ENCODE peak calls at places on chromosomes 11 and 22, in six cellular contexts. One of them, this sample, is unnamed.

GRCh38 chr11:47071871-47072270 is 104.8 kb downstream of the ARFGAP2 start:
- DNase-seq in activated CD4-positive, alpha-beta T cell treated with anti-CD3 and anti-CD28 coated beads for 48 hours: no peak
- DNase-seq in EL: no peak
- DNase-seq in A673: no peak
- DNase-seq in tibial nerve: peak
- DNase-seq in left ventricle myocardium superior: peak
- DNase-seq in this sample: no peak

GRCh38 chr22:46732041-46732379 is 6.0 kb downstream of the CERK start:
- DNase-seq in activated CD4-positive, alpha-beta T cell treated with anti-CD3 and anti-CD28 coated beads for 48 hours: no peak
- DNase-seq in EL: no peak
- DNase-seq in A673: no peak
- DNase-seq in tibial nerve: no peak
- DNase-seq in left ventricle myocardium superior: no peak
- DNase-seq in this sample: no peak

GRCh38 chr22:40635940-40636379 is 559 bp downstream of the MRTFA start:
- DNase-seq in activated CD4-positive, alpha-beta T cell treated with anti-CD3 and anti-CD28 coated beads for 48 hours: peak
- DNase-seq in EL: no peak
- DNase-seq in A673: no peak
- DNase-seq in tibial nerve: no peak
- DNase-seq in left ventricle myocardium superior: no peak
- DNase-seq in this sample: no peak

GRCh38 chr11:87039371-87039770 is 1.6 kb downstream of the TMEM135 start:
- DNase-seq in activated CD4-positive, alpha-beta T cell treated with anti-CD3 and anti-CD28 coated beads for 48 hours: no peak
- DNase-seq in EL: no peak
- DNase-seq in A673: no peak
- DNase-seq in tibial nerve: peak
- DNase-seq in left ventricle myocardium superior: no peak
- DNase-seq in this sample: no peak

GRCh38 chr11:111941963-111942362 is 4.8 kb downstream of the DIXDC1 start:
- DNase-seq in activated CD4-positive, alpha-beta T cell treated with anti-CD3 and anti-CD28 coated beads for 48 hours: no peak
- DNase-seq in EL: no peak
- DNase-seq in A673: no peak
- DNase-seq in tibial nerve: no peak
- DNase-seq in left ventricle myocardium superior: peak
- DNase-seq in this sample: peak

GRCh38 chr11:65066805-65067291 is 8.5 kb upstream of the NAALADL1 start:
- DNase-seq in activated CD4-positive, alpha-beta T cell treated with anti-CD3 and anti-CD28 coated beads for 48 hours: no peak
- DNase-seq in EL: no peak
- DNase-seq in A673: no peak
- DNase-seq in tibial nerve: no peak
- DNase-seq in left ventricle myocardium superior: no peak
- DNase-seq in this sample: no peak

GRCh38 chr11:30908272-30908671 is 322.1 kb upstream of the MPPED2 start:
- DNase-seq in activated CD4-positive, alpha-beta T cell treated with anti-CD3 and anti-CD28 coated beads for 48 hours: no peak
- DNase-seq in EL: no peak
- DNase-seq in A673: no peak
- DNase-seq in tibial nerve: no peak
- DNase-seq in left ventricle myocardium superior: no peak
- DNase-seq in this sample: no peak

GRCh38 chr11:69910519-69911309 is 91.5 kb upstream of the FGF3 start:
- DNase-seq in activated CD4-positive, alpha-beta T cell treated with anti-CD3 and anti-CD28 coated beads for 48 hours: no peak
- DNase-seq in EL: no peak
- DNase-seq in A673: no peak
- DNase-seq in tibial nerve: no peak
- DNase-seq in left ventricle myocardium superior: no peak
- DNase-seq in this sample: no peak

GRCh38 chr11:56967726-56968125 is 21.0 kb upstream of the OR5AK2 start:
- DNase-seq in activated CD4-positive, alpha-beta T cell treated with anti-CD3 and anti-CD28 coated beads for 48 hours: no peak
- DNase-seq in EL: no peak
- DNase-seq in A673: no peak
- DNase-seq in tibial nerve: no peak
- DNase-seq in left ventricle myocardium superior: no peak
- DNase-seq in this sample: no peak

GRCh38 chr22:21025763-21026755 is 6.3 kb downstream of the SLC7A4 start:
- DNase-seq in activated CD4-positive, alpha-beta T cell treated with anti-CD3 and anti-CD28 coated beads for 48 hours: no peak
- DNase-seq in EL: no peak
- DNase-seq in A673: no peak
- DNase-seq in tibial nerve: no peak
- DNase-seq in left ventricle myocardium superior: no peak
- DNase-seq in this sample: no peak

GRCh38 chr22:30245985-30246901 is at the start of gene LIF:
- DNase-seq in activated CD4-positive, alpha-beta T cell treated with anti-CD3 and anti-CD28 coated beads for 48 hours: peak
- DNase-seq in EL: peak
- DNase-seq in A673: peak
- DNase-seq in tibial nerve: no peak
- DNase-seq in left ventricle myocardium superior: no peak
- DNase-seq in this sample: peak

GRCh38 chr22:19571207-19571795 is 47.1 kb upstream of the CLDN5 start:
- DNase-seq in activated CD4-positive, alpha-beta T cell treated with anti-CD3 and anti-CD28 coated beads for 48 hours: no peak
- DNase-seq in EL: peak
- DNase-seq in A673: no peak
- DNase-seq in tibial nerve: no peak
- DNase-seq in left ventricle myocardium superior: no peak
- DNase-seq in this sample: no peak

GRCh38 chr22:46050916-46051614 is 74.1 kb upstream of the WNT7B start:
- DNase-seq in activated CD4-positive, alpha-beta T cell treated with anti-CD3 and anti-CD28 coated beads for 48 hours: no peak
- DNase-seq in EL: no peak
- DNase-seq in A673: no peak
- DNase-seq in tibial nerve: peak
- DNase-seq in left ventricle myocardium superior: peak
- DNase-seq in this sample: no peak

GRCh38 chr11:36672815-36673450 is 74.9 kb upstream of the RAG2 start:
- DNase-seq in activated CD4-positive, alpha-beta T cell treated with anti-CD3 and anti-CD28 coated beads for 48 hours: no peak
- DNase-seq in EL: peak
- DNase-seq in A673: peak
- DNase-seq in tibial nerve: no peak
- DNase-seq in left ventricle myocardium superior: no peak
- DNase-seq in this sample: peak

GRCh38 chr11:73203322-73203721 is 14.8 kb upstream of the P2RY2 start:
- DNase-seq in activated CD4-positive, alpha-beta T cell treated with anti-CD3 and anti-CD28 coated beads for 48 hours: no peak
- DNase-seq in EL: no peak
- DNase-seq in A673: no peak
- DNase-seq in tibial nerve: no peak
- DNase-seq in left ventricle myocardium superior: no peak
- DNase-seq in this sample: no peak

GRCh38 chr11:26928636-26929035 is 65.3 kb upstream of the FIBIN start:
- DNase-seq in activated CD4-positive, alpha-beta T cell treated with anti-CD3 and anti-CD28 coated beads for 48 hours: no peak
- DNase-seq in EL: no peak
- DNase-seq in A673: no peak
- DNase-seq in tibial nerve: no peak
- DNase-seq in left ventricle myocardium superior: no peak
- DNase-seq in this sample: no peak

GRCh38 chr11:12678991-12679390 is 4.8 kb downstream of the TEAD1 start:
- DNase-seq in activated CD4-positive, alpha-beta T cell treated with anti-CD3 and anti-CD28 coated beads for 48 hours: no peak
- DNase-seq in EL: no peak
- DNase-seq in A673: no peak
- DNase-seq in tibial nerve: no peak
- DNase-seq in left ventricle myocardium superior: no peak
- DNase-seq in this sample: no peak

GRCh38 chr11:82176365-82176764 is 557.3 kb downstream of the FAM181B start:
- DNase-seq in activated CD4-positive, alpha-beta T cell treated with anti-CD3 and anti-CD28 coated beads for 48 hours: no peak
- DNase-seq in EL: no peak
- DNase-seq in A673: no peak
- DNase-seq in tibial nerve: no peak
- DNase-seq in left ventricle myocardium superior: no peak
- DNase-seq in this sample: no peak

GRCh38 chr22:47121791-47122190 is 359.3 kb downstream of the TBC1D22A start:
- DNase-seq in activated CD4-positive, alpha-beta T cell treated with anti-CD3 and anti-CD28 coated beads for 48 hours: no peak
- DNase-seq in EL: no peak
- DNase-seq in A673: no peak
- DNase-seq in tibial nerve: no peak
- DNase-seq in left ventricle myocardium superior: no peak
- DNase-seq in this sample: no peak

GRCh38 chr11:1694064-1694845 is 2.7 kb upstream of the KRTAP5-6 start:
- DNase-seq in activated CD4-positive, alpha-beta T cell treated with anti-CD3 and anti-CD28 coated beads for 48 hours: peak
- DNase-seq in EL: peak
- DNase-seq in A673: peak
- DNase-seq in tibial nerve: peak
- DNase-seq in left ventricle myocardium superior: peak
- DNase-seq in this sample: peak

GRCh38 chr11:132114185-132114584 is 743.8 kb downstream of the NTM start:
- DNase-seq in activated CD4-positive, alpha-beta T cell treated with anti-CD3 and anti-CD28 coated beads for 48 hours: no peak
- DNase-seq in EL: no peak
- DNase-seq in A673: peak
- DNase-seq in tibial nerve: no peak
- DNase-seq in left ventricle myocardium superior: peak
- DNase-seq in this sample: peak

GRCh38 chr11:69442807-69443137 is 38.7 kb upstream of the LINC01488 start:
- DNase-seq in activated CD4-positive, alpha-beta T cell treated with anti-CD3 and anti-CD28 coated beads for 48 hours: no peak
- DNase-seq in EL: peak
- DNase-seq in A673: peak
- DNase-seq in tibial nerve: no peak
- DNase-seq in left ventricle myocardium superior: peak
- DNase-seq in this sample: no peak

GRCh38 chr11:133064152-133064877 is 468.0 kb downstream of the OPCML start:
- DNase-seq in activated CD4-positive, alpha-beta T cell treated with anti-CD3 and anti-CD28 coated beads for 48 hours: peak
- DNase-seq in EL: peak
- DNase-seq in A673: peak
- DNase-seq in tibial nerve: peak
- DNase-seq in left ventricle myocardium superior: peak
- DNase-seq in this sample: peak

GRCh38 chr11:33889821-33890378 is 2.0 kb downstream of the LMO2 start:
- DNase-seq in activated CD4-positive, alpha-beta T cell treated with anti-CD3 and anti-CD28 coated beads for 48 hours: no peak
- DNase-seq in EL: no peak
- DNase-seq in A673: no peak
- DNase-seq in tibial nerve: no peak
- DNase-seq in left ventricle myocardium superior: no peak
- DNase-seq in this sample: no peak

GRCh38 chr11:11580831-11581492 is 40.8 kb downstream of the GALNT18 start:
- DNase-seq in activated CD4-positive, alpha-beta T cell treated with anti-CD3 and anti-CD28 coated beads for 48 hours: no peak
- DNase-seq in EL: no peak
- DNase-seq in A673: no peak
- DNase-seq in tibial nerve: no peak
- DNase-seq in left ventricle myocardium superior: peak
- DNase-seq in this sample: peak

GRCh38 chr11:118928870-118929495 is 3.3 kb upstream of the BCL9L start:
- DNase-seq in activated CD4-positive, alpha-beta T cell treated with anti-CD3 and anti-CD28 coated beads for 48 hours: peak
- DNase-seq in EL: peak
- DNase-seq in A673: peak
- DNase-seq in tibial nerve: no peak
- DNase-seq in left ventricle myocardium superior: no peak
- DNase-seq in this sample: no peak

GRCh38 chr22:44793106-44793505 is 40.7 kb downstream of the ARHGAP8 start:
- DNase-seq in activated CD4-positive, alpha-beta T cell treated with anti-CD3 and anti-CD28 coated beads for 48 hours: no peak
- DNase-seq in EL: no peak
- DNase-seq in A673: no peak
- DNase-seq in tibial nerve: no peak
- DNase-seq in left ventricle myocardium superior: no peak
- DNase-seq in this sample: no peak

GRCh38 chr11:7281083-7281482 is 29.4 kb downstream of the SYT9 start:
- DNase-seq in activated CD4-positive, alpha-beta T cell treated with anti-CD3 and anti-CD28 coated beads for 48 hours: no peak
- DNase-seq in EL: peak
- DNase-seq in A673: no peak
- DNase-seq in tibial nerve: no peak
- DNase-seq in left ventricle myocardium superior: no peak
- DNase-seq in this sample: no peak

GRCh38 chr22:19522190-19522880 is 1.9 kb downstream of the CLDN5 start:
- DNase-seq in activated CD4-positive, alpha-beta T cell treated with anti-CD3 and anti-CD28 coated beads for 48 hours: no peak
- DNase-seq in EL: no peak
- DNase-seq in A673: peak
- DNase-seq in tibial nerve: no peak
- DNase-seq in left ventricle myocardium superior: peak
- DNase-seq in this sample: peak

GRCh38 chr22:29158546-29158945 is 47.1 kb upstream of the EMID1 start:
- DNase-seq in activated CD4-positive, alpha-beta T cell treated with anti-CD3 and anti-CD28 coated beads for 48 hours: no peak
- DNase-seq in EL: no peak
- DNase-seq in A673: no peak
- DNase-seq in tibial nerve: no peak
- DNase-seq in left ventricle myocardium superior: no peak
- DNase-seq in this sample: no peak

GRCh38 chr11:606245-606644 is 9.5 kb downstream of the IRF7 start:
- DNase-seq in activated CD4-positive, alpha-beta T cell treated with anti-CD3 and anti-CD28 coated beads for 48 hours: no peak
- DNase-seq in EL: no peak
- DNase-seq in A673: peak
- DNase-seq in tibial nerve: no peak
- DNase-seq in left ventricle myocardium superior: peak
- DNase-seq in this sample: no peak

GRCh38 chr22:37933711-37934376 is 19.6 kb downstream of the C22orf23 start:
- DNase-seq in activated CD4-positive, alpha-beta T cell treated with anti-CD3 and anti-CD28 coated beads for 48 hours: peak
- DNase-seq in EL: peak
- DNase-seq in A673: peak
- DNase-seq in tibial nerve: peak
- DNase-seq in left ventricle myocardium superior: peak
- DNase-seq in this sample: peak

GRCh38 chr11:124751391-124751740 is 689 bp downstream of the VSIG2 start:
- DNase-seq in activated CD4-positive, alpha-beta T cell treated with anti-CD3 and anti-CD28 coated beads for 48 hours: no peak
- DNase-seq in EL: no peak
- DNase-seq in A673: no peak
- DNase-seq in tibial nerve: no peak
- DNase-seq in left ventricle myocardium superior: no peak
- DNase-seq in this sample: no peak

GRCh38 chr11:65618763-65619162 is 3.2 kb downstream of the PCNX3 start:
- DNase-seq in activated CD4-positive, alpha-beta T cell treated with anti-CD3 and anti-CD28 coated beads for 48 hours: no peak
- DNase-seq in EL: no peak
- DNase-seq in A673: no peak
- DNase-seq in tibial nerve: no peak
- DNase-seq in left ventricle myocardium superior: peak
- DNase-seq in this sample: no peak

This sample was measured in NCI-H1694 treated with DMSO at 0.1 percent for 48 hours.